ENCODE peak calls at places on chromosome 3, in seven cellular contexts. One of them, this sample, is unnamed.

GRCh38 chr3:186825294-186825821 is 17.2 kb upstream of the ADIPOQ start:
- DNase-seq in fibroblast of the aortic adventitia: peak; percentile 69
- DNase-seq in heart right ventricle: no peak
- DNase-seq in heart left ventricle: no peak
- DNase-seq in T-helper 2 cell: no peak
- DNase-seq in stomach: no peak
- DNase-seq in stimulated activated CD4-positive, alpha-beta T cell treated with anti-CD3 and anti-CD28 coated beads, Interleukin-2, amount 100 ng/mL, for 48 hours: peak; percentile 53
- DNase-seq in this sample: peak; percentile 67

GRCh38 chr3:184311633-184312032 is 2.8 kb upstream of the EIF4G1 start:
- DNase-seq in fibroblast of the aortic adventitia: no peak
- DNase-seq in heart right ventricle: no peak
- DNase-seq in heart left ventricle: no peak
- DNase-seq in T-helper 2 cell: no peak
- DNase-seq in stomach: no peak
- DNase-seq in stimulated activated CD4-positive, alpha-beta T cell treated with anti-CD3 and anti-CD28 coated beads, Interleukin-2, amount 100 ng/mL, for 48 hours: no peak
- DNase-seq in this sample: no peak

GRCh38 chr3:104032283-104032682 is 1334.4 kb upstream of the ALCAM start:
- DNase-seq in fibroblast of the aortic adventitia: no peak
- DNase-seq in heart right ventricle: no peak
- DNase-seq in heart left ventricle: no peak
- DNase-seq in T-helper 2 cell: no peak
- DNase-seq in stomach: no peak
- DNase-seq in stimulated activated CD4-positive, alpha-beta T cell treated with anti-CD3 and anti-CD28 coated beads, Interleukin-2, amount 100 ng/mL, for 48 hours: no peak
- DNase-seq in this sample: no peak

GRCh38 chr3:133856316-133856715 is 39.4 kb downstream of the RAB6B start:
- DNase-seq in fibroblast of the aortic adventitia: peak; percentile 23
- DNase-seq in heart right ventricle: no peak
- DNase-seq in heart left ventricle: no peak
- DNase-seq in T-helper 2 cell: no peak
- DNase-seq in stomach: no peak
- DNase-seq in stimulated activated CD4-positive, alpha-beta T cell treated with anti-CD3 and anti-CD28 coated beads, Interleukin-2, amount 100 ng/mL, for 48 hours: no peak
- DNase-seq in this sample: no peak

GRCh38 chr3:12919205-12919604 is 77.8 kb upstream of the RPL32 start:
- DNase-seq in fibroblast of the aortic adventitia: no peak
- DNase-seq in heart right ventricle: no peak
- DNase-seq in heart left ventricle: no peak
- DNase-seq in T-helper 2 cell: no peak
- DNase-seq in stomach: no peak
- DNase-seq in stimulated activated CD4-positive, alpha-beta T cell treated with anti-CD3 and anti-CD28 coated beads, Interleukin-2, amount 100 ng/mL, for 48 hours: no peak
- DNase-seq in this sample: no peak

GRCh38 chr3:39183231-39184080 is 8.9 kb downstream of the XIRP1 start:
- DNase-seq in fibroblast of the aortic adventitia: no peak
- DNase-seq in heart right ventricle: no peak
- DNase-seq in heart left ventricle: no peak
- DNase-seq in T-helper 2 cell: no peak
- DNase-seq in stomach: no peak
- DNase-seq in stimulated activated CD4-positive, alpha-beta T cell treated with anti-CD3 and anti-CD28 coated beads, Interleukin-2, amount 100 ng/mL, for 48 hours: no peak
- DNase-seq in this sample: peak; percentile 76

GRCh38 chr3:195106418-195106906 is 164.5 kb downstream of the XXYLT1 start:
- DNase-seq in fibroblast of the aortic adventitia: peak; percentile 62
- DNase-seq in heart right ventricle: peak; percentile 66
- DNase-seq in heart left ventricle: peak; percentile 73
- DNase-seq in T-helper 2 cell: peak; percentile 65
- DNase-seq in stomach: peak; percentile 70
- DNase-seq in stimulated activated CD4-positive, alpha-beta T cell treated with anti-CD3 and anti-CD28 coated beads, Interleukin-2, amount 100 ng/mL, for 48 hours: peak; percentile 76
- DNase-seq in this sample: peak; percentile 81

GRCh38 chr3:61381745-61382392 is 130.6 kb upstream of the FHIT start:
- DNase-seq in fibroblast of the aortic adventitia: peak; percentile 21
- DNase-seq in heart right ventricle: no peak
- DNase-seq in heart left ventricle: no peak
- DNase-seq in T-helper 2 cell: peak; percentile 61
- DNase-seq in stomach: no peak
- DNase-seq in stimulated activated CD4-positive, alpha-beta T cell treated with anti-CD3 and anti-CD28 coated beads, Interleukin-2, amount 100 ng/mL, for 48 hours: no peak
- DNase-seq in this sample: peak; percentile 67

GRCh38 chr3:151903501-151903991 is 30.1 kb downstream of the SUCNR1 start:
- DNase-seq in fibroblast of the aortic adventitia: peak; percentile 95
- DNase-seq in heart right ventricle: no peak
- DNase-seq in heart left ventricle: no peak
- DNase-seq in T-helper 2 cell: no peak
- DNase-seq in stomach: no peak
- DNase-seq in stimulated activated CD4-positive, alpha-beta T cell treated with anti-CD3 and anti-CD28 coated beads, Interleukin-2, amount 100 ng/mL, for 48 hours: no peak
- DNase-seq in this sample: no peak

GRCh38 chr3:9947025-9947995 is 4.9 kb downstream of the PRRT3 start:
- DNase-seq in fibroblast of the aortic adventitia: peak; percentile 50
- DNase-seq in heart right ventricle: peak; percentile 48
- DNase-seq in heart left ventricle: peak; percentile 65
- DNase-seq in T-helper 2 cell: no peak
- DNase-seq in stomach: peak; percentile 81
- DNase-seq in stimulated activated CD4-positive, alpha-beta T cell treated with anti-CD3 and anti-CD28 coated beads, Interleukin-2, amount 100 ng/mL, for 48 hours: no peak
- DNase-seq in this sample: peak; percentile 85

GRCh38 chr3:116815831-116816588 is 106.4 kb downstream of the TUSC7 start:
- DNase-seq in fibroblast of the aortic adventitia: peak; percentile 36
- DNase-seq in heart right ventricle: no peak
- DNase-seq in heart left ventricle: no peak
- DNase-seq in T-helper 2 cell: no peak
- DNase-seq in stomach: no peak
- DNase-seq in stimulated activated CD4-positive, alpha-beta T cell treated with anti-CD3 and anti-CD28 coated beads, Interleukin-2, amount 100 ng/mL, for 48 hours: no peak
- DNase-seq in this sample: peak; percentile 90

GRCh38 chr3:128054363-128054762 is 2.1 kb downstream of the SEC61A1 start:
- DNase-seq in fibroblast of the aortic adventitia: no peak
- DNase-seq in heart right ventricle: no peak
- DNase-seq in heart left ventricle: no peak
- DNase-seq in T-helper 2 cell: no peak
- DNase-seq in stomach: no peak
- DNase-seq in stimulated activated CD4-positive, alpha-beta T cell treated with anti-CD3 and anti-CD28 coated beads, Interleukin-2, amount 100 ng/mL, for 48 hours: no peak
- DNase-seq in this sample: no peak

GRCh38 chr3:143464850-143465249 is 345.3 kb downstream of the CHST2 start:
- DNase-seq in fibroblast of the aortic adventitia: peak; percentile 13
- DNase-seq in heart right ventricle: no peak
- DNase-seq in heart left ventricle: no peak
- DNase-seq in T-helper 2 cell: no peak
- DNase-seq in stomach: no peak
- DNase-seq in stimulated activated CD4-positive, alpha-beta T cell treated with anti-CD3 and anti-CD28 coated beads, Interleukin-2, amount 100 ng/mL, for 48 hours: no peak
- DNase-seq in this sample: peak; percentile 24

GRCh38 chr3:171212648-171213047 is 186.1 kb upstream of the SLC2A2 start:
- DNase-seq in fibroblast of the aortic adventitia: no peak
- DNase-seq in heart right ventricle: no peak
- DNase-seq in heart left ventricle: no peak
- DNase-seq in T-helper 2 cell: no peak
- DNase-seq in stomach: no peak
- DNase-seq in stimulated activated CD4-positive, alpha-beta T cell treated with anti-CD3 and anti-CD28 coated beads, Interleukin-2, amount 100 ng/mL, for 48 hours: no peak
- DNase-seq in this sample: no peak

GRCh38 chr3:196274585-196274984 is 12.9 kb downstream of the PCYT1A start:
- DNase-seq in fibroblast of the aortic adventitia: no peak
- DNase-seq in heart right ventricle: no peak
- DNase-seq in heart left ventricle: no peak
- DNase-seq in T-helper 2 cell: peak; percentile 95
- DNase-seq in stomach: no peak
- DNase-seq in stimulated activated CD4-positive, alpha-beta T cell treated with anti-CD3 and anti-CD28 coated beads, Interleukin-2, amount 100 ng/mL, for 48 hours: peak; percentile 50
- DNase-seq in this sample: no peak

GRCh38 chr3:179743913-179744312 is 91.1 kb downstream of the USP13 start:
- DNase-seq in fibroblast of the aortic adventitia: no peak
- DNase-seq in heart right ventricle: no peak
- DNase-seq in heart left ventricle: no peak
- DNase-seq in T-helper 2 cell: peak; percentile 34
- DNase-seq in stomach: no peak
- DNase-seq in stimulated activated CD4-positive, alpha-beta T cell treated with anti-CD3 and anti-CD28 coated beads, Interleukin-2, amount 100 ng/mL, for 48 hours: no peak
- DNase-seq in this sample: no peak

GRCh38 chr3:42557849-42558248 is 23.9 kb downstream of the SEC22C start:
- DNase-seq in fibroblast of the aortic adventitia: no peak
- DNase-seq in heart right ventricle: no peak
- DNase-seq in heart left ventricle: no peak
- DNase-seq in T-helper 2 cell: peak; percentile 67
- DNase-seq in stomach: no peak
- DNase-seq in stimulated activated CD4-positive, alpha-beta T cell treated with anti-CD3 and anti-CD28 coated beads, Interleukin-2, amount 100 ng/mL, for 48 hours: no peak
- DNase-seq in this sample: peak; percentile 51

GRCh38 chr3:181274025-181274424 is 284.5 kb upstream of the DNAJC19 start:
- DNase-seq in fibroblast of the aortic adventitia: no peak
- DNase-seq in heart right ventricle: no peak
- DNase-seq in heart left ventricle: no peak
- DNase-seq in T-helper 2 cell: no peak
- DNase-seq in stomach: no peak
- DNase-seq in stimulated activated CD4-positive, alpha-beta T cell treated with anti-CD3 and anti-CD28 coated beads, Interleukin-2, amount 100 ng/mL, for 48 hours: no peak
- DNase-seq in this sample: no peak

GRCh38 chr3:31673950-31674349 is 141.2 kb downstream of the STT3B start:
- DNase-seq in fibroblast of the aortic adventitia: no peak
- DNase-seq in heart right ventricle: no peak
- DNase-seq in heart left ventricle: no peak
- DNase-seq in T-helper 2 cell: no peak
- DNase-seq in stomach: no peak
- DNase-seq in stimulated activated CD4-positive, alpha-beta T cell treated with anti-CD3 and anti-CD28 coated beads, Interleukin-2, amount 100 ng/mL, for 48 hours: no peak
- DNase-seq in this sample: no peak

GRCh38 chr3:106963446-106963845 is 413.8 kb upstream of the CCDC54 start:
- DNase-seq in fibroblast of the aortic adventitia: peak; percentile 66
- DNase-seq in heart right ventricle: no peak
- DNase-seq in heart left ventricle: no peak
- DNase-seq in T-helper 2 cell: no peak
- DNase-seq in stomach: no peak
- DNase-seq in stimulated activated CD4-positive, alpha-beta T cell treated with anti-CD3 and anti-CD28 coated beads, Interleukin-2, amount 100 ng/mL, for 48 hours: no peak
- DNase-seq in this sample: no peak

GRCh38 chr3:159726231-159726964 is 262.2 kb upstream of the IL12A start:
- DNase-seq in fibroblast of the aortic adventitia: no peak
- DNase-seq in heart right ventricle: no peak
- DNase-seq in heart left ventricle: no peak
- DNase-seq in T-helper 2 cell: no peak
- DNase-seq in stomach: no peak
- DNase-seq in stimulated activated CD4-positive, alpha-beta T cell treated with anti-CD3 and anti-CD28 coated beads, Interleukin-2, amount 100 ng/mL, for 48 hours: no peak
- DNase-seq in this sample: no peak

GRCh38 chr3:74523811-74524210 is 90.6 kb downstream of the CNTN3 start:
- DNase-seq in fibroblast of the aortic adventitia: peak; percentile 63
- DNase-seq in heart right ventricle: no peak
- DNase-seq in heart left ventricle: no peak
- DNase-seq in T-helper 2 cell: no peak
- DNase-seq in stomach: no peak
- DNase-seq in stimulated activated CD4-positive, alpha-beta T cell treated with anti-CD3 and anti-CD28 coated beads, Interleukin-2, amount 100 ng/mL, for 48 hours: no peak
- DNase-seq in this sample: no peak

GRCh38 chr3:48543271-48543866 is 13.2 kb downstream of the PFKFB4 start:
- DNase-seq in fibroblast of the aortic adventitia: no peak
- DNase-seq in heart right ventricle: peak; percentile 58
- DNase-seq in heart left ventricle: peak; percentile 58
- DNase-seq in T-helper 2 cell: no peak
- DNase-seq in stomach: peak; percentile 45
- DNase-seq in stimulated activated CD4-positive, alpha-beta T cell treated with anti-CD3 and anti-CD28 coated beads, Interleukin-2, amount 100 ng/mL, for 48 hours: no peak
- DNase-seq in this sample: peak; percentile 67

GRCh38 chr3:144496116-144496835 is 524.7 kb downstream of the DIPK2A start:
- DNase-seq in fibroblast of the aortic adventitia: no peak
- DNase-seq in heart right ventricle: no peak
- DNase-seq in heart left ventricle: no peak
- DNase-seq in T-helper 2 cell: no peak
- DNase-seq in stomach: no peak
- DNase-seq in stimulated activated CD4-positive, alpha-beta T cell treated with anti-CD3 and anti-CD28 coated beads, Interleukin-2, amount 100 ng/mL, for 48 hours: no peak
- DNase-seq in this sample: no peak

GRCh38 chr3:16849240-16849639 is 35.5 kb upstream of the PLCL2 start:
- DNase-seq in fibroblast of the aortic adventitia: peak; percentile 4
- DNase-seq in heart right ventricle: peak; percentile 84
- DNase-seq in heart left ventricle: peak; percentile 72
- DNase-seq in T-helper 2 cell: peak; percentile 88
- DNase-seq in stomach: peak; percentile 65
- DNase-seq in stimulated activated CD4-positive, alpha-beta T cell treated with anti-CD3 and anti-CD28 coated beads, Interleukin-2, amount 100 ng/mL, for 48 hours: peak; percentile 41
- DNase-seq in this sample: no peak

GRCh38 chr3:58994746-58995330 is 55.0 kb downstream of the CFAP20DC start:
- DNase-seq in fibroblast of the aortic adventitia: peak; percentile 83
- DNase-seq in heart right ventricle: peak; percentile 42
- DNase-seq in heart left ventricle: no peak
- DNase-seq in T-helper 2 cell: peak; percentile 61
- DNase-seq in stomach: no peak
- DNase-seq in stimulated activated CD4-positive, alpha-beta T cell treated with anti-CD3 and anti-CD28 coated beads, Interleukin-2, amount 100 ng/mL, for 48 hours: peak; percentile 6
- DNase-seq in this sample: peak; percentile 78

GRCh38 chr3:72244396-72244795 is 459.4 kb upstream of the PROK2 start:
- DNase-seq in fibroblast of the aortic adventitia: no peak
- DNase-seq in heart right ventricle: no peak
- DNase-seq in heart left ventricle: no peak
- DNase-seq in T-helper 2 cell: no peak
- DNase-seq in stomach: no peak
- DNase-seq in stimulated activated CD4-positive, alpha-beta T cell treated with anti-CD3 and anti-CD28 coated beads, Interleukin-2, amount 100 ng/mL, for 48 hours: no peak
- DNase-seq in this sample: peak; percentile 39

GRCh38 chr3:84487296-84487695 is 471.5 kb upstream of the CADM2 start:
- DNase-seq in fibroblast of the aortic adventitia: no peak
- DNase-seq in heart right ventricle: no peak
- DNase-seq in heart left ventricle: no peak
- DNase-seq in T-helper 2 cell: no peak
- DNase-seq in stomach: no peak
- DNase-seq in stimulated activated CD4-positive, alpha-beta T cell treated with anti-CD3 and anti-CD28 coated beads, Interleukin-2, amount 100 ng/mL, for 48 hours: no peak
- DNase-seq in this sample: no peak

GRCh38 chr3:175260145-175260794 is 401.1 kb downstream of the NAALADL2 start:
- DNase-seq in fibroblast of the aortic adventitia: peak; percentile 61
- DNase-seq in heart right ventricle: no peak
- DNase-seq in heart left ventricle: no peak
- DNase-seq in T-helper 2 cell: no peak
- DNase-seq in stomach: no peak
- DNase-seq in stimulated activated CD4-positive, alpha-beta T cell treated with anti-CD3 and anti-CD28 coated beads, Interleukin-2, amount 100 ng/mL, for 48 hours: no peak
- DNase-seq in this sample: no peak

GRCh38 chr3:71453822-71454512 is 129.6 kb downstream of the FOXP1 start:
- DNase-seq in fibroblast of the aortic adventitia: no peak
- DNase-seq in heart right ventricle: no peak
- DNase-seq in heart left ventricle: no peak
- DNase-seq in T-helper 2 cell: peak; percentile 56
- DNase-seq in stomach: no peak
- DNase-seq in stimulated activated CD4-positive, alpha-beta T cell treated with anti-CD3 and anti-CD28 coated beads, Interleukin-2, amount 100 ng/mL, for 48 hours: no peak
- DNase-seq in this sample: no peak